ENCODE peak calls at places on chromosomes 13 and 19, in eight cellular contexts. Z is kidney; K is transverse colon; Y is left ventricle myocardium inferior; R is body of pancreas; O is upper lobe of right lung; C is fibroblast of lung; D is naive thymus-derived CD4-positive, alpha-beta T cell. M is an unnamed sample. For H3K4me1 and H3K36me3, the result is how much of the 10 kb centered on the place peaks cover.

GRCh38 chr13:94666065-94666464 is 46.3 kb downstream of the SOX21 start:
- DNase-seq in Z (no peak), R (no peak), Y (no peak), D (no peak), O (no peak), C (no peak), K (no peak), M (no peak)

GRCh38 chr19:18425515-18426415 is 6.6 kb downstream of the SSBP4 start:
- DNase-seq in Z (no peak), R (no peak), D (no peak), K (peak), O (no peak), C (peak), Y (peak), M (no peak)

GRCh38 chr19:15251010-15251748 is 18.9 kb upstream of the EPHX3 start:
- DNase-seq in D (no peak), C (peak), O (no peak), K (no peak), Z (peak), Y (no peak), R (no peak), M (no peak)

GRCh38 chr19:5961969-5962945 is 15.7 kb downstream of the RANBP3 start:
- DNase-seq in D (peak), O (peak), Z (peak), R (peak), K (peak), C (peak), Y (peak), M (peak)

GRCh38 chr13:92136449-92137180 is 738.2 kb downstream of the GPC5 start:
- DNase-seq in K (no peak), Y (no peak), D (no peak), C (peak), Z (no peak), O (no peak), R (no peak), M (no peak)

GRCh38 chr19:44111910-44112463 is 1.2 kb upstream of the ZNF225 start:
- DNase-seq in D (no peak), O (no peak), Z (no peak), C (peak), Y (no peak), R (no peak), K (no peak), M (no peak)

GRCh38 chr13:113945857-113946408 is 27.9 kb downstream of the C13orf46 start:
- DNase-seq in D (no peak), Z (no peak), R (peak), Y (no peak), K (no peak), C (no peak), O (no peak), M (no peak)

GRCh38 chr19:29855087-29855486 is 43.3 kb downstream of the CCNE1 start:
- DNase-seq in K (no peak), R (no peak), D (no peak), Y (no peak), C (no peak), Z (no peak), O (peak), M (no peak)

GRCh38 chr13:31044658-31045620 is 112.5 kb downstream of the TEX26 start:
- DNase-seq in C (no peak), Y (no peak), R (no peak), D (no peak), Z (no peak), K (no peak), O (no peak), M (no peak)

GRCh38 chr13:76879211-76879875 is 6.9 kb downstream of the KCTD12 start:
- DNase-seq in R (peak), K (peak), D (peak), O (peak), C (peak), Y (peak), Z (peak), M (peak)

GRCh38 chr19:55117636-55118391 is at the start of gene PPP1R12C:
- DNase-seq in K (peak), Y (peak), Z (peak), C (peak), O (peak), D (peak), R (peak), M (peak)
- H3K4me1 ChIP-seq in K (under half), Y (half or more), Z (under half), C (under half), O (under half), D (under half), R (under half), M (under half)

DNA sequence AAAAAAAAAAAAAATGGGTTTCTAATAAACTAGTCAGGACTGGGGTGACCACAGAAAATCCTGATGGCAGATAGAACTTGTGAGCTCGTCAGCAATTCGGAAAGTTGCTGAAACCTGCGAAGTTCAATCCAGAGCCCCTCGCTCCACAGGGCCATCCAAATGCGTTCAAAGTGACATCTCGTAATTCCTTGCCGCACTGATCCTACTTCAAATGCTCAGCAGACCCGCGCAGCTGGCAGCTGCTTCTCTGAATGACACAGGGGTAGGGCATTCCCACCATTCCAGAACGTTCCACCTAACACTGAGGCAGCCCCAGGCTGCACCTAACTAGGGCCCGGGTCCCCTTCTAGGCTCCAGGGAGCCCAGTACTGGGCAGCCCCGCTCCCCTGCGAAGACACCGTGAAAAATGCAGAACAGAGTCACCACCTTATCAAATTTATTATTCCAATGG is 4.8 kb upstream of the DAPK3 start:
- DNase-seq in C (no peak), O (no peak), R (no peak), Y (no peak), K (no peak), D (no peak), Z (no peak), M (no peak)
- H3K36me3 ChIP-seq in C (under half), O (half or more), R (under half), Y (half or more), K (under half), D (under half), Z (under half), M (under half)

DNA sequence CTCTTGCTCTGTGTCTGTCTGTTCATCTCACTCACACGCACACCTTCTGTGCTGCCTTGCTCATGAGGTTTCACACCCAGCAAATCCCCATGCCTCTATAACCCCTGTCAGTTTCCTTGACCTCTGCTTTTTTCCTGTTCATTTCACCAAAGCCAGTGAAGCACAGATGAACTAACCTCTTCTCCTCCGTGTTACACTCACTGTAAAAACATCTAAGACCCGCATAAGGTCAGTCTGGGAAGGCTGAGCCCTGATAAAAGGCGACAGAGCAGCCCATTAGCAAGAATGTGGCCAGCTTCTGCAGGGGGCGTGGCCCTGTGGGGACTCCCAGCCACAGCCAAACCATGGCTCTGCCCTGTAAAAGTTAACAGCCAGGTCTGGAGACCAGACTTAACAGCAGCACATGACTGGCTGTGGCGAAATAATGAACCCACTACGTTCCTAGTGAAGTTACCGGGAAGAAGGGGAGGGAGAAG is 42.8 kb upstream of the NPAS1 start:
- DNase-seq in K (no peak), O (no peak), R (peak), D (no peak), Y (peak), C (peak), Z (no peak), M (no peak)
- H3K4me1 ChIP-seq in K (half or more), O (half or more), R (under half), D (under half), Y (half or more), C (under half), Z (half or more), M (under half)

GRCh38 chr19:16412596-16413355 is 59.0 kb downstream of the EPS15L1 start:
- DNase-seq in Y (no peak), O (no peak), R (no peak), K (no peak), C (no peak), Z (no peak), D (no peak), M (no peak)
- H3K36me3 ChIP-seq in Y (half or more), O (half or more), R (under half), K (under half), C (under half), Z (under half), D (under half), M (under half)

GRCh38 chr13:29516880-29517279 is 78.6 kb downstream of the SLC7A1 start:
- DNase-seq in C (no peak), D (no peak), K (no peak), Y (no peak), O (peak), Z (no peak), R (peak), M (no peak)
- H3K4me1 ChIP-seq in C (under half), D (under half), K (under half), Y (under half), O (under half), Z (under half), R (under half), M (under half)

GRCh38 chr13:106517151-106517847 is 18.2 kb downstream of the EFNB2 start:
- DNase-seq in Y (no peak), O (no peak), D (no peak), R (no peak), Z (no peak), C (no peak), K (no peak), M (no peak)
- H3K36me3 ChIP-seq in Y (under half), O (under half), D (under half), R (under half), Z (under half), C (under half), K (under half), M (under half)

DNA sequence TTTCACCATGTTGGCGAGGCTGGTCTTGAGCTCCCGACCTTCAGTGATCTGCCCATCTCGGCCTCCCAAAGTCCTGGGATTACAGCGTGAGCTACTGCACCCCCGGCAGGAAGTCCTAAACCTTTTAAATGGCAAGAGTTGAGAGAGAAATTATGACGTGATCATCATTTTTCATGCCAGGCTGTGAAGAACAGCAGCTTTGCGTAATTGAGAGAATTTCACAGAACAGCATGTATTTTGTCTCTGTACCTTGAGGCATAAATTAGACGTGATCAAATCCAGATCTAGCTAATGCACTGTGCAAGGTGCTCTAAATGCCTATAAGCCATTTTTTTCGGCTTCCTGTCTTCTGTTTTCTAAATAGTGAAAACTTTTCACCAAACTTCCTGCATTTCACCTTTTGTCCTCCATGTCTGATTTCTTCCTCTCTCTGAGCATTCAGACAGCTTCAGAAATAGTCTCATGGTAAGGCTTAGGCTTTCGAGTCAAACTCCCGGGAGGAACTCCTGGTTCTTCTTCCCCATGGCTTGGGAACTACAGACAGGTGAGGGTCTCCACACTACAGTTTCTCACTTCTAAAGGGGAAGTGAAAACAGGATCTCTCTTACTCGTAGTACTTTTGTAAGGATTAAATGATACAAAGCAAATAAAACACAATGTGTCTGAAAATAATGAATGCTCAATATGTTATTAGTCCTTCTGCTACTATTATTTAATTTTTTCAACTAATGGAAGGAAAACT is 51.0 kb downstream of the WDFY2 start:
- DNase-seq in C (no peak), Y (no peak), K (no peak), D (peak), R (no peak), O (no peak), Z (no peak), M (no peak)
- H3K4me1 ChIP-seq in C (under half), Y (half or more), K (under half), D (under half), R (half or more), O (under half), Z (under half), M (under half)

GRCh38 chr13:73107970-73108369 is 49.2 kb downstream of the KLF5 start:
- DNase-seq in C (no peak), D (no peak), Y (no peak), R (no peak), Z (no peak), K (no peak), O (no peak), M (no peak)

GRCh38 chr13:73109288-73109899 is 50.6 kb downstream of the KLF5 start:
- DNase-seq in R (no peak), Z (no peak), K (no peak), Y (no peak), O (no peak), C (no peak), D (no peak), M (no peak)

GRCh38 chr13:73110814-73111213 is 52.0 kb downstream of the KLF5 start:
- DNase-seq in Y (no peak), O (no peak), Z (no peak), R (no peak), D (no peak), K (no peak), C (no peak), M (no peak)

GRCh38 chr13:73107459-73107858 is 48.7 kb downstream of the KLF5 start:
- DNase-seq in C (no peak), Y (no peak), Z (no peak), D (no peak), O (no peak), K (no peak), R (no peak), M (no peak)

DNA sequence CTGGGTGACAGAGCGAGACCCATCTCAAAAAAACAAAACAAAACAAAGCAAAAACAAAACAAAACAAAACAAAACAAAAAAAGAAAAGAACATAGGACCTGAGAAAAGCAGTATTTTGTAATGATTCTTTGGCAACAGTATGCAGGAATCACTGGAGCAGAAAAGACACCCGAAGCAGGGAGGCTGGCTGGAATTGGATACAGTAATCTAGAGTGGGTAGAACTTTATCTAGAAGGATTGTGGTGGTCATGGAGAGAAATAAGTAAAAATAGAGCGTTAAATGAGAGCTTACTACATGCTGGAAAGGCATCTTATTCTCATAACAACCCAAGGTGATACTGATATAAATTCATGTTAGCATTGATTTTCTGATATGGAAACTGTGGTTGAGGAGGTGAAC is 51.2 kb downstream of the KLF5 start:
- DNase-seq in K (no peak), D (no peak), O (no peak), R (no peak), Y (no peak), C (no peak), Z (no peak), M (no peak)
- H3K36me3 ChIP-seq in K (under half), D (under half), O (under half), R (under half), Y (under half), C (under half), Z (under half), M (under half)

M was measured in CD8-positive, alpha-beta T cell.